ENCODE peak calls at places on chromosomes 7 and 10, in nine cellular contexts. Y is tibial nerve, T is K562, J is suprapubic skin, A is spleen, M is ovary, U is uterus, I is stomach, N is endothelial cell of umbilical vein. S is an unnamed sample.

GRCh38 chr10:88106348-88106747 is 242.9 kb downstream of the PTEN start:
- DNase-seq in Y (no peak), T (no peak), J (no peak), A (no peak), M (no peak), U (no peak), I (no peak), N (no peak), S (no peak)

GRCh38 chr7:23334482-23335056 is 35.4 kb downstream of the MALSU1 start:
- DNase-seq in Y (no peak), T (no peak), J (no peak), A (no peak), M (peak), U (peak), I (peak), N (peak), S (no peak)

GRCh38 chr7:154767821-154768415 is 235.0 kb downstream of the PAXIP1 start:
- DNase-seq in Y (no peak), T (no peak), J (peak), A (no peak), M (no peak), U (no peak), I (no peak), N (no peak), S (no peak)

GRCh38 chr10:105241254-105241653 is 600.2 kb downstream of the SORCS3 start:
- DNase-seq in Y (no peak), T (no peak), J (no peak), A (no peak), M (no peak), U (no peak), I (no peak), N (no peak), S (no peak)

GRCh38 chr7:151825711-151826110 is 51.2 kb downstream of the PRKAG2 start:
- DNase-seq in Y (no peak), T (no peak), J (no peak), A (no peak), M (no peak), U (no peak), I (no peak), N (no peak), S (no peak)

GRCh38 chr7:4066206-4066605 is 615.9 kb upstream of the FOXK1 start:
- DNase-seq in Y (no peak), T (no peak), J (no peak), A (no peak), M (no peak), U (no peak), I (peak), N (no peak), S (no peak)

GRCh38 chr10:37737336-37737735 is 120.1 kb downstream of the ZNF248 start:
- DNase-seq in Y (no peak), T (no peak), J (no peak), A (no peak), M (no peak), U (no peak), I (no peak), N (no peak), S (no peak)

GRCh38 chr7:44194069-44194468 is 4.8 kb upstream of the GCK start:
- DNase-seq in Y (no peak), T (no peak), J (no peak), A (no peak), M (no peak), U (no peak), I (no peak), N (no peak), S (peak)

GRCh38 chr10:27822286-27822685 is 76.7 kb upstream of the MKX start:
- DNase-seq in Y (no peak), T (no peak), J (no peak), A (no peak), M (no peak), U (no peak), I (no peak), N (no peak), S (no peak)

GRCh38 chr10:8049874-8050560 is 4.5 kb upstream of the GATA3 start:
- DNase-seq in Y (no peak), T (no peak), J (peak), A (no peak), M (no peak), U (no peak), I (no peak), N (peak), S (no peak)

GRCh38 chr7:26187380-26188290 is 12.9 kb downstream of the HNRNPA2B1 start:
- DNase-seq in Y (no peak), T (no peak), J (no peak), A (no peak), M (no peak), U (no peak), I (no peak), N (no peak), S (no peak)

GRCh38 chr10:105358911-105359310 is 717.8 kb downstream of the SORCS3 start:
- DNase-seq in Y (no peak), T (no peak), J (no peak), A (no peak), M (no peak), U (no peak), I (no peak), N (no peak), S (no peak)

DNA sequence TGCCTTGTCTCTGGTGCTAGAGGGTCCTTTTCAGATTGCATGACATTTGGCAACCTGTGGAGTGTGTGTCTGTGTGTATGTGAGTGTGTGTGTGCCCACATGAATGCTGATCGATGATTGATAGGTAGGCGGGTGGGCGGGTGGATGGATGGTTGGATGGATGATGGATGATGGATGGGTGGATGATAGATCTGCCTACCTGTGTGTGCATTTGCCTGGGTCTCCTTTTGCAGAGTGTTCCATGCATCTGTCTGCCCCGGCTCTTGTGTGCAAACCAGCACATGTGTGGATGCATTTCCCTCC is 99.8 kb downstream of the RGS10 start:
- DNase-seq in Y (no peak), T (no peak), J (peak), A (no peak), M (no peak), U (no peak), I (no peak), N (no peak), S (no peak)
- TF ChIP-seq POLR2A in Y (no peak), T (no peak), J (no peak), A (no peak), M (no peak), U (no peak), I (no peak), N (no peak), S (no peak)

GRCh38 chr7:101165958-101166602 is 711 bp upstream of the VGF start:
- DNase-seq in Y (no peak), T (peak), J (no peak), A (peak), M (no peak), U (no peak), I (no peak), N (no peak), S (no peak)

GRCh38 chr7:101164071-101164840 is 1.1 kb downstream of the VGF start:
- DNase-seq in Y (no peak), T (peak), J (no peak), A (peak), M (no peak), U (no peak), I (peak), N (peak), S (peak)

GRCh38 chr7:101166909-101167644 is 1.7 kb upstream of the VGF start:
- DNase-seq in Y (no peak), T (peak), J (no peak), A (no peak), M (no peak), U (no peak), I (no peak), N (no peak), S (no peak)

GRCh38 chr7:101166603-101166908 is 1.2 kb upstream of the VGF start:
- DNase-seq in Y (no peak), T (peak), J (no peak), A (no peak), M (no peak), U (no peak), I (no peak), N (no peak), S (no peak)

DNA sequence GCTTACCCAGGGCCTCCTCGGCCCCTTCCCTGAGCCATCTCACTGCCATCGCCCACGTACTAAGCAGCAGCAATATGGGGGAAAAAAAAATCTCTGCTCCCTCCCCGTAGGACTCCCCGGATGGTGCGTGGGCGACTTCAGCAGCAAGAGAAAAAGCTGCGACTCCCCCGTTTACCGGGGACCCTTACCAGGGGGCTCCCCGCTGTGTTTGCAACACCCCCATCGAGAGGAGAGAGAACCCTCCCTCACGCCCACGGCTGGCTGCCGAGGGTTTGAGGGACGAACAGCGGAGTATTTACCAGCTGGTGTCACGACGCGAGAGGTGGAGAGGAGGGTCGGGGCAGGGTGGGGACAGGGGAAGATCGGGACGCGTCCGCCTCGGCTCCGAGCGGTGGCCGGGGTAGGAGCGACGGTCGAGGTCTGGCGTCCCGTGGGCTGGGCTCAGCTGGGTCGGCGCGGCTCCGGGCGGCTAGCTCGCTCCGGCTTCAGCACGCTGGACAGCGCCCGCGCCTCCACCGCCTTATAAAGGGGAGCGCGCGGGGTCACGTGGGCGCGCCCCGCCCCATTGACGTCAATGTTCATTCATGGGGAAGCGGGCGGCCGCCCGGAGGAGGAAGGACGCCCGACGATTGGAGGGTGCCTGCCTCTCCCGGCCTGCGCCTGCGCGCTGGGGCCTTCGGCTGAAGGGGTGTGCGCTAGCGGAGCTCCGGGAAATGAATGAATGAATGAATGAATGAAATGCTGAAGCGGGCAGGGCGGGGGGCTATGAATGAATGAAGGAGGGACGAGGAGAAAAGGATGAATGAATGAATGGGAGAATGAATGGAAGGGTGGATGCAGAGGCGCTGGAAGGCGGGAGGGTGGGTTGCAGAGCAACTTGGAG is at the start of gene VGF:
- DNase-seq in Y (peak), T (peak), J (peak), A (peak), M (peak), U (peak), I (peak), N (peak), S (peak)
- TF ChIP-seq POLR2A in Y (no peak), T (no peak), J (no peak), A (no peak), M (no peak), U (no peak), I (no peak), N (no peak), S (no peak)

GRCh38 chr10:79252450-79252849 is 94.8 kb upstream of the PPIF start:
- DNase-seq in Y (no peak), T (no peak), J (no peak), A (no peak), M (no peak), U (no peak), I (no peak), N (no peak), S (no peak)
- TF ChIP-seq POLR2A in Y (no peak), T (no peak), J (no peak), A (no peak), M (no peak), U (no peak), I (no peak), N (no peak), S (no peak)

GRCh38 chr10:113552014-113552413 is 839 bp upstream of the HABP2 start:
- DNase-seq in Y (no peak), T (no peak), J (no peak), A (no peak), M (no peak), U (no peak), I (peak), N (no peak), S (no peak)
- TF ChIP-seq POLR2A in Y (no peak), T (no peak), J (no peak), A (no peak), M (no peak), U (no peak), I (no peak), N (no peak), S (no peak)

DNA sequence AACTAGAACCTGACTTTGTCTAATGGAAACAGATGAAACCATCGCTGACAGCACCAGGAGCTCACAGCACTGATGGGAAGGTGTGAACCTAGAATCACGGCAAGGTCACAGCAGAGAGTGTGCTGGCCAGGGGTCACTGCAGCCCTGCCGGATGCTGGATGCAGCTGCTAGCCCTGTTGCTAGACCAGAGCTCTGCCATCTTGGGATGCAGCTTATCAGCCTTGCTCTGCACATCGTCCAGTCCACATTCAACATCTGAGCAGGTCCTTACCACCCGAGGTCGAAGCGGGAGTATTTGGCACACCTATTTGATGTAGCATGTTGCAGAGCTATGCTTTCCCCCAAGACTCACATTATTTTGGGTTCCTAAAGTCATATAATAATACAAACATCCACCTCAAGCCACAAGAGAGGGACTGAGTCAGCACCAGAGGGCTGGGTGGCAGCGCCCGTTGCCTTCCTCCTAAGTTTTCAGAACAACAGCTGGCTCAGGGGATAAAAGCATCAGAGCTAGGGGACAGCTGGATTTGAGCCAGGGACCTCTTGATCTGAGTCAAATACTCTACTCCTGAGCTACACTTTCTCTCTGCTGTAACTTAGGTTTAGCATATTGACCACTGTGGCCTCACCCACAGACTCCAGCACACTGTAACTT is 135.3 kb downstream of the ZNF467 start:
- DNase-seq in Y (no peak), T (peak), J (no peak), A (no peak), M (no peak), U (no peak), I (no peak), N (no peak), S (no peak)
- TF ChIP-seq POLR2A in Y (no peak), T (no peak), J (no peak), A (no peak), M (no peak), U (no peak), I (no peak), N (no peak), S (no peak)

DNA sequence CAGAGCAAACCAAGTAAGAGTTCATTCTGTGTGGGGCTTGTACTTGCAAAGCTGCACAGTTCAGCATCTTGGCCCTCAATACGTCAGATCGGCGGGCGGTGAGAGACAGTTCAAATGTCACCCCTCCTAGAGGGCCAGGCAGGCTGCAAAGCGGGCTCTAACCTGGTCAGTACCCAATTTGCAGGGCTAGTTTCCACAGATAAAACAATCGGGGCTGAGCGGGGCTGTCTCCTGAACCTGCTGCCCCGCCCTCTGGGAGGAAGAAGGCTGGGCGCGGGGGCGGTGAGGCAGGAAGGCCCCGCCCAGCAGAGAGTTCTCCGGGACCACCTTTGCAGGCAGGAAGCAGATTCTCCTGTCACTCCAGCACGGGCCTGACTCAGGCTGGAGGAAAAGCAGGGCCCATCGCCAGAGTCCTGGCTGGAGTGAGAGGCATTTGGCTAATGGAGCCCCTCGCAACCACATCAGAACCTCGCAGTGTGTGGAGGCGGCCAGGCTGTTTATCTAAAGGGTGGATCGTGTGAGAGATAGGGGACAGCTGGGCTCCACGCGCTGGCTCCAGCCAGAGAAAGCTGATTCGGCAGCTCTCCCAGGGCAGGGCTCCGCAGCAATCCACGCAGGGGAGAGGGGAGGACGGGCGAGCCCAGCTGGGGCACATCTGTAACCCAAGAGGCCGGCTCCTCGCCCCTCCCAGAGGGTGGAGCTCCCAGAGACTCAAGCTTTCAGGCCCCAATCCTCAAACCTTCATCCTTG is 83.1 kb downstream of the SH3PXD2A start:
- DNase-seq in Y (peak), T (peak), J (peak), A (peak), M (peak), U (peak), I (peak), N (peak), S (peak)
- TF ChIP-seq POLR2A in Y (no peak), T (peak), J (no peak), A (no peak), M (no peak), U (peak), I (no peak), N (no peak), S (no peak)

DNA sequence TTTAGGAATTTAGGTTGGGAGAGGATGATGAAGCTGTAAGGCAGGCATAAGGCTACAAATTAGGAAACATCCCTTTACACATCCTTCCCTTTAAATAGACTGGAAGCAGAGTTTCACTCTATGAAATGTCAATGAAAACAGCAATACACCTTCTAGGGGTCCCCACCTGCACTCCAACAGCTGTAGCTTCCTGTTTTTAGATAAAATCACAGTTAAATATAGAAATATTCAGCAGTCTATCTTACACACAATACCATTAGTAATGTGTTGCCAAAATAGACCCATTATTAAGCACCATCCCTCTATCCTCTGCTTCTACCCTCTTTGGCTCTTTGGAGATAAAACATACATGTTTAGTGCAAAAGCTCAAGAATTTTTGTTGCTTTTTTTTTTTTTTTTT is 237.4 kb downstream of the PCLO start:
- DNase-seq in Y (no peak), T (no peak), J (no peak), A (no peak), M (no peak), U (no peak), I (no peak), N (no peak), S (no peak)
- TF ChIP-seq POLR2A in Y (no peak), T (no peak), J (no peak), A (no peak), M (no peak), U (no peak), I (no peak), N (no peak), S (no peak)

DNA sequence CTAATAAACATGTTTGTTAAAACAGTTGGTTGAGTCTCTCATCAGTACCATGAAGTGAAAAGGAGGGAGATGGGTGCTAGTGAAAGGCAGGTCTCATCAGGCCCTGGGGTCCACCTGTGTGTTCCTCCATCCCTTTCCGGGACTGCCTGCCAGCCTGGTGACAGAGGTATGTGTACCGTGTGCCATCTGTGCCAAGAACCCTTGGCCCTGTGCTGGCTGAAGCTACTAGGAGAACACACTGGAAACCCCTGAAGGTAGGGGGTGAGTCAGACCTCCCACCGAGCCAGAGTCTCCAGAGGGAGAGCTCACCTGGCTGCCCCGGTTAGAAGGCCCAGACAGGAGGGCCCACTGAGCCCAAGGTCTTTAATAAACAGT is 2.3 kb downstream of the DDIT4 start:
- DNase-seq in Y (no peak), T (no peak), J (no peak), A (no peak), M (peak), U (no peak), I (peak), N (no peak), S (peak)
- TF ChIP-seq POLR2A in Y (peak), T (peak), J (no peak), A (no peak), M (no peak), U (no peak), I (no peak), N (no peak), S (peak)